ENCODE peak calls at places on chromosomes 13 and 19, in seven cellular contexts. T, W, S, N, L, I and O are unnamed samples.

GRCh38 chr13:90800082-90800746 is 547.3 kb upstream of the MIR17HG start:
- DNase-seq in S (no peak), W (no peak), L (no peak), T (no peak), N (no peak), I (no peak), O (no peak)

GRCh38 chr19:41879080-41879479 is 2.0 kb downstream of the CD79A start:
- DNase-seq in I (no peak), N (no peak), T (no peak), S (no peak), W (no peak), L (no peak), O (no peak)

GRCh38 chr13:85247780-85248179 is 551.4 kb downstream of the SLITRK6 start:
- DNase-seq in L (no peak), S (no peak), T (no peak), W (no peak), N (no peak), I (no peak), O (no peak)

GRCh38 chr13:41004875-41005693 is 14.0 kb downstream of the ELF1 start:
- DNase-seq in I (no peak), T (no peak), W (no peak), L (no peak), S (no peak), N (peak), O (peak)

GRCh38 chr19:40414536-40415535 is 1.7 kb upstream of the PRX start:
- DNase-seq in I (no peak), W (no peak), L (no peak), N (no peak), T (no peak), S (no peak), O (no peak)

GRCh38 chr13:44726214-44726613 is 150.1 kb upstream of the TSC22D1 start:
- DNase-seq in W (peak), S (no peak), L (no peak), T (no peak), N (no peak), I (no peak), O (no peak)

GRCh38 chr19:41083516-41083915 is 4.7 kb upstream of the CYP2A13 start:
- DNase-seq in W (no peak), N (no peak), T (no peak), S (no peak), L (no peak), I (peak), O (no peak)

GRCh38 chr13:40992678-40993077 is 26.4 kb downstream of the ELF1 start:
- DNase-seq in I (no peak), N (no peak), S (no peak), L (no peak), W (no peak), T (no peak), O (no peak)

GRCh38 chr19:18500820-18501219 is 21.1 kb downstream of the ELL start:
- DNase-seq in L (no peak), N (no peak), W (no peak), I (no peak), S (no peak), T (no peak), O (no peak)

GRCh38 chr19:42250666-42251531 is 4.0 kb downstream of the ERF start:
- DNase-seq in N (no peak), I (no peak), L (no peak), W (peak), S (no peak), T (no peak), O (no peak)

GRCh38 chr13:101627556-101627943 is 175.1 kb downstream of the ITGBL1 start:
- DNase-seq in I (peak), S (no peak), N (no peak), W (peak), T (no peak), L (no peak), O (no peak)

DNA sequence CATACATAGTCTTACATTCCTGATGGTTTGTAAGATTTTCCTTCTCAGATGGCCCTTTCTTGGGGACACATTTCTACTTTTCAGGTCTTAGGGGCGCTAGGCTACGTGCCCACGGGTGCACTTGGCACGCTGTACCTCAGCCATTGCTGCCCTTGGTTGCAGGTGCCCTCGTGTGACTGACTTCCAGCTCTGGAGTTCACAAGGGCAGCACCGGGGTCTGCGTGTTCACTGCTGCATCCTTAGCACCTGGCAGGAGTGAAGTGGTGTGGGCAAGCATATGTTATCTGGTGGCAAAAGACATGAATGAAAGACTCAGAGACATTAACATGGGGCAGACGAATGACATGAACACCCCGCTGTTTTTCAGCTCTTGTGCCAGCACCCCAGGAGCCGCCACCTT is 13.3 kb upstream of the WDR88 start:
- DNase-seq in T (no peak), I (no peak), S (no peak), W (no peak), N (no peak), L (no peak), O (no peak)
- TF ChIP-seq CEBPB in T (no peak), I (no peak), S (no peak), W (no peak), N (no peak), L (no peak), O (no peak)

DNA sequence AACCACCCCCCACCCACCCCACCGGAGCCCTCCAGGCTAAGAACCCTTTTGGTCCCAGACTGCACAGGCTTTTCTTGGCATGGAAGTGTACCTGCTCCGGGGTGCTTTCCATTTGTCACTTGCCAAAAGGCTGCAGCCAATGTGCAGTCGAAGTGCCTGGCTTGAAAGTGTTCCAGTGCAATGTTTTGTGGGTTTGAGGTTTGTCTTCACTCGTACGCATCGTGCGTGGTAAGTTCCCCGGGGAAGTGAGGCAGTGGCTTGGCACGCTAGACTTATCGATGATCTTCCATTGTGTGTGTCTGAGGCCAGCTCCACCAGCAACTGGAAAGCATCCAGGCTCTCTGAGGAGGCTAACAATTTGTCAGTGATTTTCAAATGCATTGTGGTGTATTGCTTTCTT is 194.3 kb downstream of the TDRD3 start:
- DNase-seq in T (no peak), I (no peak), N (no peak), L (no peak), W (peak), S (no peak), O (no peak)
- TF ChIP-seq CEBPB in T (no peak), I (no peak), N (no peak), L (no peak), W (no peak), S (no peak), O (no peak)

GRCh38 chr19:49555600-49556411 is 24.6 kb downstream of the NOSIP start:
- DNase-seq in S (peak), W (no peak), L (no peak), T (peak), N (peak), I (peak), O (no peak)
- TF ChIP-seq CEBPB in S (no peak), W (no peak), L (no peak), T (no peak), N (no peak), I (no peak), O (no peak)

DNA sequence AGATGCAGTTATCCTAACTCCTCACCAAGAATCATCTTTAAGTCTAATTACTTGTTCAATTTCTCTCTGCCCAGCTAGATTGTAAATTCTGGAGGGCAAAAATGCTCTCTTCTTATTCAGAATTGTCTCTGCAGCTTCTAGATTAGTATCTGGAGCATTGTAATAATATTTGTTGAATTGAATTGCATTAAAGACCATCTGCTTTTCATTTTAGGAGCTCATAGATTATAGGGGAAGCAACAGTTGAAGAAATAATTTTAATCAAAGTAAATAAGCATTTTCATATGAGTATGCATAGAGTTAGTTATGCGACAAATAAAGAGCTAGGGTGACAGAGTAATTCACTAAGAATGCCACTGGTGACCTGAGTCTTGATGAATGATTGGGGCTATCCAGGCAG is 222.8 kb downstream of the SPRY2 start:
- DNase-seq in L (no peak), N (no peak), W (no peak), S (no peak), T (no peak), I (no peak), O (no peak)
- TF ChIP-seq CEBPB in L (no peak), N (no peak), W (no peak), S (no peak), T (no peak), I (no peak), O (no peak)

DNA sequence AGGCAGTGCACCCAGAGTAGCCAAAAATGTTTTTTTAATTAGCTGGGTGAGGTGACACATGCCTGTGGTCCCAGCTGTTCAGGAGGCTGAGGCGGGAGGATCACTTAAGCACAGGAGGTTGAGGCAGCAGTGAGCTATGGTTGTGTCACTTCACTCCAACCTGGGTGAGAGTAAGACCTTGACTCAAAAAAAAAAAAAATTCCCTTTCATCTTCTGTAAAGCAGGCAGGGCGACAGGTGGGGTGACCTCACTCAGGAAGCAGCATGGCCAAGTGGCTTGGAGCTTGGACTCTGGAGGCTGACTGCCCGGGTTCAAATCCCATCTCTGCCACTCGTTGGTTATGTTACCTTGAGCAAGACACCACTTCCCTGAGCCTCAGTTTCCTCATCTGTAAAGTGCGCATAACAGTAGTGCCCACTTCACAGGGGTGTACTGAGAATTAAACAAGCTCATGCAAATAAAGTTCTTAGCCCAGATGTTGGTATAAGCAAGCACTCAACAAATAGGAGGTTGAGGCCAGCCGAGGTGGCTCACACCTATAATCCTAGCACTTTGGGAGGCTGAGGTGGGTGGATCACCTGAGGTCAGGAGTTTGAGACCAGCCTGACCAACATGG is 48.3 kb downstream of the MAP4K1 start:
- DNase-seq in L (peak), T (no peak), I (peak), W (no peak), S (no peak), N (no peak), O (no peak)
- TF ChIP-seq CEBPB in L (no peak), T (no peak), I (no peak), W (no peak), S (no peak), N (no peak), O (no peak)

GRCh38 chr19:29623726-29624488 is 17.8 kb downstream of the POP4 start:
- DNase-seq in W (no peak), S (no peak), I (no peak), N (peak), L (no peak), T (no peak), O (no peak)
- TF ChIP-seq CEBPB in W (no peak), S (no peak), I (no peak), N (no peak), L (no peak), T (no peak), O (no peak)

DNA sequence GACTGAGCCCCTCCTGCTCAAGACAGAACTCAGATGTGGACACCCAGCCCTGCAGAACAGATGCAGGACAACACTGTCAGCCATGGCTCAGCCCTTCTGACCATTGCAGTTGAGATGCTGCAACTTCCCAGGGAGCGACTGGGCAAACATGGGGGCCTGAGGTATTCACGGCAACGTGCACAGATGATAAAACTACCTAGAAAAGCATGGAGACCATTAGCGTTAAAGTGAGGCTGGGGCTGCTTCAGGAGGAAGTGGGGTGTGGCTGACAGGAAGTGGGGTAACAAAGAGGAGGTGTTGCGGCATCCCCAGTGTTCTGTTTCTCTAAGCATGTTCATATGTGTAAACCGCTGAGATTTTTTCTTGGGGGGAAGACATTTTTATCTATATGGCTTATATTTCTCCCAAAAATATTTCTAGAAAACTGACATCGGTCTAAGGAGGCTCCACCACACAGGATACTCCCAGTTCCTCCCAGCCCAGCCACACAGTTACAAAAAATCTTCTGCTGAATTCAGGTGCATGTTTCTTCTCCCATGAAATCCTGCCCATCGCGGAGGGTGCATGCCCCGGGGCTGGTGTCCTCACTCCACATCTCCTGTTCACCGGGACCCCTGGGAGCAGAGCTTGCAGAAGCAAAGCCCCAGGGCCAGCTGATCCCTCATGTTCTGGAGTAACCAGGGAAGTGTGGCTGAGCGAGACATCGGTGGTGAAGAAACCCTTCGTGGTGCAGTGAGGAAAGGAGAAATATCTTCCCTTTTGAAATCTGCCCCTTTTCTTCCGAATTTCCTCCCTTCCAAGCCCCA is 1.1 kb upstream of the SIGLEC9 start:
- DNase-seq in L (no peak), S (no peak), W (no peak), N (no peak), I (no peak), T (no peak), O (no peak)
- TF ChIP-seq CEBPB in L (no peak), S (no peak), W (no peak), N (peak), I (no peak), T (no peak), O (no peak)

GRCh38 chr19:45294291-45295029 is 28.2 kb downstream of the CKM start:
- DNase-seq in I (no peak), W (no peak), T (no peak), N (no peak), L (no peak), S (no peak), O (no peak)
- TF ChIP-seq CEBPB in I (no peak), W (no peak), T (no peak), N (no peak), L (no peak), S (no peak), O (no peak)

GRCh38 chr13:50015263-50015662 is at the start of gene KCNRG:
- DNase-seq in T (no peak), L (no peak), S (no peak), W (peak), I (no peak), N (peak), O (no peak)
- TF ChIP-seq CEBPB in T (no peak), L (no peak), S (no peak), W (no peak), I (no peak), N (no peak), O (no peak)

GRCh38 chr19:1874554-1875185 is 10.6 kb downstream of the ABHD17A start:
- DNase-seq in I (no peak), W (no peak), L (no peak), N (peak), T (no peak), S (no peak), O (no peak)

GRCh38 chr19:1875646-1876493 is 9.4 kb downstream of the ABHD17A start:
- DNase-seq in W (peak), T (peak), L (peak), I (peak), N (peak), S (peak), O (peak)

GRCh38 chr19:1871630-1872029 is 8.3 kb upstream of the KLF16 start:
- DNase-seq in L (no peak), I (no peak), T (no peak), W (no peak), S (no peak), N (no peak), O (no peak)

GRCh38 chr19:1872807-1873523 is 9.6 kb upstream of the KLF16 start:
- DNase-seq in S (no peak), W (no peak), I (no peak), N (no peak), L (no peak), T (no peak), O (no peak)

GRCh38 chr19:1873524-1874473 is 10.4 kb upstream of the KLF16 start:
- DNase-seq in T (no peak), W (no peak), L (no peak), I (no peak), N (peak), S (no peak), O (no peak)
- TF ChIP-seq CEBPB in T (no peak), W (no peak), L (no peak), I (no peak), N (no peak), S (no peak), O (no peak)